ENCODE peak calls at places on chromosomes 6 and 20, in five cellular contexts. V is pons; R is HFFc6; A is left cardiac atrium; I is stimulated activated CD8-positive, alpha-beta memory T cell treated with anti-CD3 and anti-CD28 coated beads, Interleukin-15, amount 100 ng/mL, for 24 hours. Z is an unnamed sample.

GRCh38 chr6:97653517-97653916 is 370.5 kb upstream of the MMS22L start:
- DNase-seq in V (no peak), R (no peak), A (no peak), I (no peak), Z (no peak)

GRCh38 chr6:162973141-162973872 is 245.5 kb downstream of the PACRG start:
- DNase-seq in V (no peak), R (no peak), A (no peak), I (no peak), Z (no peak)

GRCh38 chr6:85116475-85116874 is 333.4 kb upstream of the NT5E start:
- DNase-seq in V (no peak), R (no peak), A (no peak), I (no peak), Z (no peak)

GRCh38 chr6:168534265-168534664 is 93.3 kb downstream of the SMOC2 start:
- DNase-seq in V (no peak), R (no peak), A (no peak), I (no peak), Z (no peak)

GRCh38 chr6:100915876-100916275 is 34.7 kb upstream of the ASCC3 start:
- DNase-seq in V (no peak), R (no peak), A (no peak), I (no peak), Z (no peak)

GRCh38 chr6:128848169-128848935 is 34.6 kb upstream of the LAMA2 start:
- DNase-seq in V (peak; percentile 28), R (no peak), A (no peak), I (no peak), Z (no peak)

GRCh38 chr6:107866606-107867301 is 42.6 kb upstream of the SCML4 start:
- DNase-seq in V (peak; percentile 75), R (peak; percentile 22), A (no peak), I (no peak), Z (no peak)

GRCh38 chr20:62362991-62363919 is 3.9 kb downstream of the LAMA5 start:
- DNase-seq in V (no peak), R (no peak), A (peak; percentile 30), I (no peak), Z (no peak)

GRCh38 chr6:24154121-24154520 is 28.1 kb downstream of the NRSN1 start:
- DNase-seq in V (no peak), R (no peak), A (no peak), I (no peak), Z (no peak)

GRCh38 chr20:8860011-8860495 is 208.8 kb upstream of the PLCB4 start:
- DNase-seq in V (no peak), R (peak; percentile 83), A (no peak), I (no peak), Z (peak; percentile 95)

GRCh38 chr6:5565976-5566375 is 304.7 kb downstream of the FARS2 start:
- DNase-seq in V (no peak), R (no peak), A (no peak), I (no peak), Z (no peak)

GRCh38 chr6:85579581-85579980 is 14.1 kb downstream of the SNX14 start:
- DNase-seq in V (no peak), R (no peak), A (no peak), I (no peak), Z (no peak)

GRCh38 chr20:22438926-22439325 is 145.4 kb downstream of the FOXA2 start:
- DNase-seq in V (no peak), R (no peak), A (no peak), I (no peak), Z (no peak)

GRCh38 chr20:24676353-24676977 is 207.0 kb downstream of the SYNDIG1 start:
- DNase-seq in V (no peak), R (no peak), A (no peak), I (no peak), Z (no peak)

GRCh38 chr20:25457886-25458680 is 50.6 kb downstream of the GINS1 start:
- DNase-seq in V (no peak), R (no peak), A (no peak), I (no peak), Z (no peak)

GRCh38 chr20:25090492-25091429 is 8.8 kb upstream of the VSX1 start:
- DNase-seq in V (no peak), R (no peak), A (no peak), I (no peak), Z (no peak)

GRCh38 chr6:56683882-56684281 is 41.2 kb upstream of the DST start:
- DNase-seq in V (no peak), R (peak; percentile 94), A (no peak), I (no peak), Z (peak; percentile 95)

GRCh38 chr20:38791940-38792339 is 13.6 kb upstream of the PPP1R16B start:
- DNase-seq in V (no peak), R (no peak), A (no peak), I (no peak), Z (no peak)

GRCh38 chr6:68196645-68197044 is 438.4 kb upstream of the ADGRB3 start:
- DNase-seq in V (no peak), R (no peak), A (no peak), I (no peak), Z (no peak)

GRCh38 chr20:61933481-61933950 is 132.2 kb downstream of the TAF4 start:
- DNase-seq in V (no peak), R (no peak), A (peak; percentile 13), I (no peak), Z (no peak)

GRCh38 chr6:163531122-163531521 is 116.6 kb downstream of the QKI start:
- DNase-seq in V (no peak), R (no peak), A (no peak), I (no peak), Z (no peak)

GRCh38 chr6:31525932-31526591 is 2.7 kb upstream of the MCCD1 start:
- DNase-seq in V (no peak), R (peak; percentile 72), A (no peak), I (no peak), Z (peak; percentile 50)

GRCh38 chr20:24608926-24609667 is 139.7 kb downstream of the SYNDIG1 start:
- DNase-seq in V (peak; percentile 84), R (no peak), A (no peak), I (no peak), Z (no peak)

GRCh38 chr20:3275064-3275935 is 36.3 kb upstream of the SLC4A11 start:
- DNase-seq in V (no peak), R (no peak), A (no peak), I (no peak), Z (no peak)

GRCh38 chr6:35056952-35057351 is 84.2 kb downstream of the TCP11 start:
- DNase-seq in V (no peak), R (no peak), A (no peak), I (no peak), Z (no peak)

GRCh38 chr6:87407531-87407895 is 259 bp upstream of the CFAP206 start:
- DNase-seq in V (peak; percentile 55), R (peak; percentile 3), A (no peak), I (no peak), Z (peak; percentile 18)

GRCh38 chr6:38495922-38496635 is 143.7 kb downstream of the BTBD9 start:
- DNase-seq in V (peak; percentile 80), R (no peak), A (no peak), I (no peak), Z (no peak)

Z was measured in HCEC 1CT.